ENCODE peak calls at places on chromosome 5, in five cellular contexts. One of them, this sample, is unnamed. For H3K36me3 and H3K4me1, the result is how much of the 10 kb centered on the place peaks cover.

GRCh38 chr5:153965102-153965645 is 73.5 kb downstream of the FAM114A2 start:
- DNase-seq in GM23338: peak
- DNase-seq in effector memory CD4-positive, alpha-beta T cell: no peak
- DNase-seq in MM.1S: peak
- DNase-seq in heart right ventricle: peak
- DNase-seq in this sample: no peak

GRCh38 chr5:154529282-154529681 is 51.3 kb upstream of the HAND1 start:
- DNase-seq in GM23338: no peak
- DNase-seq in effector memory CD4-positive, alpha-beta T cell: no peak
- DNase-seq in MM.1S: no peak
- DNase-seq in heart right ventricle: no peak
- DNase-seq in this sample: no peak

GRCh38 chr5:88884435-88884877 is 1.5 kb upstream of the MEF2C start:
- DNase-seq in GM23338: no peak
- DNase-seq in effector memory CD4-positive, alpha-beta T cell: no peak
- DNase-seq in MM.1S: peak
- DNase-seq in heart right ventricle: no peak
- DNase-seq in this sample: no peak

GRCh38 chr5:135135530-135136201 is 101.6 kb upstream of the PITX1 start:
- DNase-seq in GM23338: no peak
- DNase-seq in effector memory CD4-positive, alpha-beta T cell: no peak
- DNase-seq in MM.1S: no peak
- DNase-seq in heart right ventricle: peak
- DNase-seq in this sample: no peak

GRCh38 chr5:89313804-89314588 is 431.0 kb upstream of the MEF2C start:
- DNase-seq in GM23338: no peak
- DNase-seq in effector memory CD4-positive, alpha-beta T cell: no peak
- DNase-seq in MM.1S: peak
- DNase-seq in heart right ventricle: no peak
- DNase-seq in this sample: no peak

GRCh38 chr5:147084702-147085101 is 150.1 kb upstream of the STK32A start:
- DNase-seq in GM23338: no peak
- DNase-seq in effector memory CD4-positive, alpha-beta T cell: no peak
- DNase-seq in MM.1S: no peak
- DNase-seq in heart right ventricle: no peak
- DNase-seq in this sample: no peak

GRCh38 chr5:14753947-14754346 is 89.4 kb downstream of the OTULIN start:
- DNase-seq in GM23338: no peak
- DNase-seq in effector memory CD4-positive, alpha-beta T cell: no peak
- DNase-seq in MM.1S: no peak
- DNase-seq in heart right ventricle: no peak
- DNase-seq in this sample: no peak

GRCh38 chr5:122392224-122392623 is 80.2 kb downstream of the SNCAIP start:
- DNase-seq in GM23338: no peak
- DNase-seq in effector memory CD4-positive, alpha-beta T cell: no peak
- DNase-seq in MM.1S: no peak
- DNase-seq in heart right ventricle: no peak
- DNase-seq in this sample: no peak

GRCh38 chr5:132073231-132074013 is at the start of gene CSF2:
- DNase-seq in GM23338: no peak
- DNase-seq in effector memory CD4-positive, alpha-beta T cell: no peak
- DNase-seq in MM.1S: no peak
- DNase-seq in heart right ventricle: no peak
- DNase-seq in this sample: no peak

GRCh38 chr5:115575167-115576070 is 26.9 kb downstream of the TICAM2 start:
- DNase-seq in GM23338: no peak
- DNase-seq in effector memory CD4-positive, alpha-beta T cell: no peak
- DNase-seq in MM.1S: no peak
- DNase-seq in heart right ventricle: no peak
- DNase-seq in this sample: no peak

GRCh38 chr5:89445106-89445745 is 562.2 kb upstream of the MEF2C start:
- DNase-seq in GM23338: no peak
- DNase-seq in effector memory CD4-positive, alpha-beta T cell: no peak
- DNase-seq in MM.1S: no peak
- DNase-seq in heart right ventricle: no peak
- DNase-seq in this sample: no peak

GRCh38 chr5:76134646-76135045 is 51.5 kb downstream of the SV2C start:
- DNase-seq in GM23338: no peak
- DNase-seq in effector memory CD4-positive, alpha-beta T cell: no peak
- DNase-seq in MM.1S: no peak
- DNase-seq in heart right ventricle: no peak
- DNase-seq in this sample: no peak

GRCh38 chr5:31364881-31365636 is 166.8 kb downstream of the DROSHA start:
- DNase-seq in GM23338: no peak
- DNase-seq in effector memory CD4-positive, alpha-beta T cell: no peak
- DNase-seq in MM.1S: no peak
- DNase-seq in heart right ventricle: no peak
- DNase-seq in this sample: no peak

GRCh38 chr5:150339165-150339564 is 18.3 kb upstream of the TCOF1 start:
- DNase-seq in GM23338: no peak
- DNase-seq in effector memory CD4-positive, alpha-beta T cell: no peak
- DNase-seq in MM.1S: peak
- DNase-seq in heart right ventricle: no peak
- DNase-seq in this sample: no peak

GRCh38 chr5:177309351-177310191 is 2.1 kb downstream of the MXD3 start:
- DNase-seq in GM23338: peak
- DNase-seq in effector memory CD4-positive, alpha-beta T cell: peak
- DNase-seq in MM.1S: peak
- DNase-seq in heart right ventricle: peak
- DNase-seq in this sample: peak

GRCh38 chr5:72818866-72819534 is 2.5 kb downstream of the TNPO1 start:
- DNase-seq in GM23338: peak
- DNase-seq in effector memory CD4-positive, alpha-beta T cell: peak
- DNase-seq in MM.1S: peak
- DNase-seq in heart right ventricle: peak
- DNase-seq in this sample: peak

GRCh38 chr5:149433524-149434131 is 54.5 kb upstream of the IL17B start:
- DNase-seq in GM23338: no peak
- DNase-seq in effector memory CD4-positive, alpha-beta T cell: no peak
- DNase-seq in MM.1S: no peak
- DNase-seq in heart right ventricle: no peak
- DNase-seq in this sample: no peak

GRCh38 chr5:74275204-74275992 is 365.1 kb downstream of the ENC1 start:
- DNase-seq in GM23338: no peak
- DNase-seq in effector memory CD4-positive, alpha-beta T cell: no peak
- DNase-seq in MM.1S: no peak
- DNase-seq in heart right ventricle: no peak
- DNase-seq in this sample: no peak

GRCh38 chr5:38369692-38370091 is 111.3 kb downstream of the EGFLAM start:
- DNase-seq in GM23338: no peak
- DNase-seq in effector memory CD4-positive, alpha-beta T cell: no peak
- DNase-seq in MM.1S: no peak
- DNase-seq in heart right ventricle: no peak
- DNase-seq in this sample: no peak

GRCh38 chr5:470961-471749 is 28.2 kb downstream of the EXOC3 start:
- DNase-seq in GM23338: no peak
- DNase-seq in effector memory CD4-positive, alpha-beta T cell: no peak
- DNase-seq in MM.1S: no peak
- DNase-seq in heart right ventricle: peak
- DNase-seq in this sample: no peak

GRCh38 chr5:151686673-151687378 is at the start of gene SPARC:
- DNase-seq in GM23338: peak
- DNase-seq in effector memory CD4-positive, alpha-beta T cell: no peak
- DNase-seq in MM.1S: peak
- DNase-seq in heart right ventricle: peak
- DNase-seq in this sample: peak

GRCh38 chr5:79924936-79925893 is 65.8 kb downstream of the MTX3 start:
- DNase-seq in GM23338: peak
- DNase-seq in effector memory CD4-positive, alpha-beta T cell: no peak
- DNase-seq in MM.1S: peak
- DNase-seq in heart right ventricle: no peak
- DNase-seq in this sample: no peak

GRCh38 chr5:2958976-2959375 is 207.5 kb upstream of the IRX2 start:
- DNase-seq in GM23338: no peak
- DNase-seq in effector memory CD4-positive, alpha-beta T cell: no peak
- DNase-seq in MM.1S: no peak
- DNase-seq in heart right ventricle: no peak
- DNase-seq in this sample: no peak

GRCh38 chr5:162139190-162139589 is 71.6 kb downstream of the GABRG2 start:
- DNase-seq in GM23338: no peak
- DNase-seq in effector memory CD4-positive, alpha-beta T cell: no peak
- DNase-seq in MM.1S: no peak
- DNase-seq in heart right ventricle: no peak
- DNase-seq in this sample: no peak

GRCh38 chr5:150960791-150961396 is 56.1 kb upstream of the ZNF300 start:
- DNase-seq in GM23338: peak
- DNase-seq in effector memory CD4-positive, alpha-beta T cell: no peak
- DNase-seq in MM.1S: no peak
- DNase-seq in heart right ventricle: no peak
- DNase-seq in this sample: no peak

GRCh38 chr5:76742586-76742985 is 26.7 kb downstream of the F2R start:
- DNase-seq in GM23338: no peak
- DNase-seq in effector memory CD4-positive, alpha-beta T cell: no peak
- DNase-seq in MM.1S: no peak
- DNase-seq in heart right ventricle: no peak
- DNase-seq in this sample: no peak

GRCh38 chr5:169350759-169351240 is 49.9 kb upstream of the SLIT3 start:
- DNase-seq in GM23338: no peak
- DNase-seq in effector memory CD4-positive, alpha-beta T cell: no peak
- DNase-seq in MM.1S: no peak
- DNase-seq in heart right ventricle: no peak
- DNase-seq in this sample: no peak

GRCh38 chr5:1478333-1478732 is 33.1 kb upstream of the SLC6A3 start:
- DNase-seq in GM23338: no peak
- DNase-seq in effector memory CD4-positive, alpha-beta T cell: no peak
- DNase-seq in MM.1S: no peak
- DNase-seq in heart right ventricle: no peak
- DNase-seq in this sample: no peak

GRCh38 chr5:74870299-74871067 is 4.3 kb upstream of the FAM169A start:
- DNase-seq in GM23338: no peak
- DNase-seq in effector memory CD4-positive, alpha-beta T cell: no peak
- DNase-seq in MM.1S: no peak
- DNase-seq in heart right ventricle: no peak
- DNase-seq in this sample: no peak

GRCh38 chr5:59238126-59238902 is 655.2 kb downstream of the PDE4D start:
- DNase-seq in GM23338: no peak
- DNase-seq in effector memory CD4-positive, alpha-beta T cell: no peak
- DNase-seq in MM.1S: no peak
- DNase-seq in heart right ventricle: no peak
- DNase-seq in this sample: peak

GRCh38 chr5:41842777-41843176 is 27.4 kb downstream of the OXCT1 start:
- DNase-seq in GM23338: no peak
- DNase-seq in effector memory CD4-positive, alpha-beta T cell: no peak
- DNase-seq in MM.1S: peak
- DNase-seq in heart right ventricle: no peak
- DNase-seq in this sample: no peak
- H3K36me3 ChIP-seq in GM23338: under half
- H3K36me3 ChIP-seq in effector memory CD4-positive, alpha-beta T cell: under half
- H3K36me3 ChIP-seq in MM.1S: under half
- H3K36me3 ChIP-seq in heart right ventricle: under half
- H3K36me3 ChIP-seq in this sample: under half

DNA sequence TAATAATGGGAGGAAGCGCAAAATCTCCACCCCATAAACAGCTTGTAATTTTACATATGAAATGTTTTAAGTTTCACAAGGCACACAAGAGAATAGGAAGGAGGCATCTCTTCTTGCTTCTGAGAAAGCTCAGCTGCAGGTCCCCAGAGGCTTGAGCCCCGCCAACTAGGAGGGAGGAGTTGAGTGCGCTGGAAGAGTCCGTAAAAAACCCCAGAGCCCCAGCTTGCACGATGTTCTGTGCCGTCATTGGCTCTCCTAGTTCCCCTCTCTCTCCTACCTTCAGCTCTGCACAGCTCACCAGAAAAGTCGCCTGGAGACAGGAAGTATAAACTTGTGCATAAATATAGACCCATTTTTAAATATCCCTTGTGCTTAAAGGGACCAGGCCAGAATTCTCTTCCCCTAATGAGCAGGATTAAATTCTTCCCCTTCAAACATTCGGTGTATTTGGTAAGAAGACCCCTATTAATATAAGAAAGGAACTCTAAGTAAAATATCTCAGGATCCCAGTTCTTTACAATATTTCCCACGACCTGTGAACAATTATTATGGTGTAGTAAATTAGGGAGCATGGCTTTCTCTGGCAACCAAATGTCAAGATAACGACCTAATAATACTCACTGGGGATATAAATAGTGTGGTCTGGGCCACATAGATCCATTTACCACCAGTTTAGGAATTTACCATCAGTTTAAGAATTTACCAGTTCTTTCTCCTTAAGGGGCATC is 13.7 kb downstream of the GLRX start:
- DNase-seq in GM23338: no peak
- DNase-seq in effector memory CD4-positive, alpha-beta T cell: peak
- DNase-seq in MM.1S: peak
- DNase-seq in heart right ventricle: peak
- DNase-seq in this sample: peak
- H3K4me1 ChIP-seq in GM23338: under half
- H3K4me1 ChIP-seq in effector memory CD4-positive, alpha-beta T cell: half or more
- H3K4me1 ChIP-seq in MM.1S: under half
- H3K4me1 ChIP-seq in heart right ventricle: half or more
- H3K4me1 ChIP-seq in this sample: half or more

GRCh38 chr5:65760504-65761275 is 38.7 kb downstream of the NLN start:
- DNase-seq in GM23338: no peak
- DNase-seq in effector memory CD4-positive, alpha-beta T cell: peak
- DNase-seq in MM.1S: peak
- DNase-seq in heart right ventricle: peak
- DNase-seq in this sample: peak
- H3K36me3 ChIP-seq in GM23338: under half
- H3K36me3 ChIP-seq in effector memory CD4-positive, alpha-beta T cell: under half
- H3K36me3 ChIP-seq in MM.1S: under half
- H3K36me3 ChIP-seq in heart right ventricle: under half
- H3K36me3 ChIP-seq in this sample: under half

DNA sequence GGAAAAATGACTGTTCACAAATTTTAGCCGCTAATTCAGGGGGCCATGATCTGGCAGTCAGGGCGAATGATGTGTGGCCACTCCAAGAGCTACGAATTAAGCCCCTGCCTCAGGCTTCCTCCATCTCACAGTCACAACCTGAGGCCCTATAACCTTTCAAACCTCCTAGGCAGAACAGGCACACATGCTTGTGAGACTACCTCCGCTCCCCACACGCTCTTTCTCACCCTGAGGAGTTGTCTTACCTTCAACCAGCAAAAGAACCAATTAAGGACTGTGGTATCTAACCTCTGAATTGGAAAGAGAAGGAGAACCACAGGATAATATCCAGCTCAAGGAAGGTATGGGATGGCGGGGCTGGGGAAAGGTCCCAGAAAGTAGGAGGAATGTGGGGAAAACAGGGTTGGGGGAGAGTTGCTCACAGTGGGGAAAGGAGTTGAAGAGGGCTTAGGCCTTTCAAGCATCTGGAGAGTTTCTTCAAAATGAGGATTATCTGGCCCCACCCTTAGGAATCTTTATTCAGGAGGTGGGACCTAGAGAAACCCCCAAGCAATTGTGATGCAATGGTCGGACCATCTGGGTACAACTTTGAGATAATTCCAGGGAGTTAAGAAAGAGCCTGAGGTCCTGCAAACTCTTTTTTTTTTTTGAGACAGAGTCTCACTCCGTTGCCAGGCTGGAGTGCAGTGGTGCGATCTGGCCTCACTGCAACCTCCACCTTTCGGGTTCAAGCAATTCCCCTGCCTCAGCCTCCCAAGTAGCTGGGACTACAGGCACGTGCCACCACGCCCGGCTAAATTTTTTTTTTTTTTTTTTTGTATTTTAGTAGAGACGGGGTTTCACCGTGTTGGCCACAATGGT is 5.5 kb downstream of the PCDH1 start:
- DNase-seq in GM23338: peak
- DNase-seq in effector memory CD4-positive, alpha-beta T cell: no peak
- DNase-seq in MM.1S: no peak
- DNase-seq in heart right ventricle: no peak
- DNase-seq in this sample: no peak
- H3K4me1 ChIP-seq in GM23338: half or more
- H3K4me1 ChIP-seq in effector memory CD4-positive, alpha-beta T cell: under half
- H3K4me1 ChIP-seq in MM.1S: under half
- H3K4me1 ChIP-seq in heart right ventricle: under half
- H3K4me1 ChIP-seq in this sample: under half

This sample was measured in CD4-positive, CD25-positive, alpha-beta regulatory T cell.